ENCODE peak calls at places on chromosomes 7 and 10, in seven cellular contexts. Y is cardiac fibroblast, D is foreskin fibroblast, F is pancreas, I is gastrocnemius medialis, E is tibial nerve, Q is PC-3. L is an unnamed sample.

GRCh38 chr10:121309164-121309563 is 289.1 kb downstream of the FGFR2 start:
- DNase-seq in Y (no peak), D (no peak), F (no peak), I (no peak), E (no peak), Q (peak), L (no peak)

GRCh38 chr7:877312-878232 is 1.2 kb downstream of the GET4 start:
- DNase-seq in Y (no peak), D (no peak), F (peak), I (no peak), E (no peak), Q (peak), L (no peak)

GRCh38 chr7:69738396-69738889 is 140.2 kb downstream of the AUTS2 start:
- DNase-seq in Y (no peak), D (no peak), F (no peak), I (no peak), E (no peak), Q (no peak), L (peak)

GRCh38 chr10:80136134-80136571 is 3.6 kb downstream of the PLAC9 start:
- DNase-seq in Y (peak), D (peak), F (no peak), I (peak), E (peak), Q (peak), L (peak)

GRCh38 chr10:112184379-112184778 is 814 bp upstream of the GPAM start:
- DNase-seq in Y (no peak), D (no peak), F (no peak), I (no peak), E (no peak), Q (no peak), L (no peak)

GRCh38 chr10:44046605-44047004 is 338.3 kb downstream of the CXCL12 start:
- DNase-seq in Y (peak), D (peak), F (peak), I (no peak), E (no peak), Q (peak), L (peak)

GRCh38 chr7:104252409-104253134 is 44.8 kb upstream of the ORC5 start:
- DNase-seq in Y (peak), D (no peak), F (no peak), I (no peak), E (no peak), Q (peak), L (no peak)

GRCh38 chr10:3482200-3482993 is 302.6 kb downstream of the KLF6 start:
- DNase-seq in Y (peak), D (peak), F (peak), I (peak), E (peak), Q (peak), L (peak)

GRCh38 chr10:4285121-4285520 is 500.1 kb upstream of the KLF6 start:
- DNase-seq in Y (no peak), D (peak), F (no peak), I (no peak), E (no peak), Q (no peak), L (peak)

GRCh38 chr10:93703841-93704240 is 1.4 kb upstream of the FRA10AC1 start:
- DNase-seq in Y (no peak), D (no peak), F (no peak), I (no peak), E (no peak), Q (no peak), L (no peak)

GRCh38 chr10:93701903-93702277 is 502 bp downstream of the FRA10AC1 start:
- DNase-seq in Y (peak), D (peak), F (peak), I (no peak), E (peak), Q (peak), L (peak)

GRCh38 chr10:93703066-93703465 is 674 bp upstream of the FRA10AC1 start:
- DNase-seq in Y (peak), D (no peak), F (no peak), I (no peak), E (peak), Q (no peak), L (no peak)

GRCh38 chr10:93707623-93708022 is 5.2 kb upstream of the FRA10AC1 start:
- DNase-seq in Y (no peak), D (no peak), F (no peak), I (no peak), E (no peak), Q (no peak), L (no peak)

GRCh38 chr10:93702278-93703001 is at the start of gene FRA10AC1:
- DNase-seq in Y (peak), D (peak), F (peak), I (peak), E (peak), Q (peak), L (peak)
- H3K4me3 ChIP-seq in Y (peak), D (peak), F (peak), I (peak), E (peak), Q (peak), L (peak)

GRCh38 chr10:29691564-29692064 is 56.8 kb upstream of the SVIL start:
- DNase-seq in Y (peak), D (peak), F (no peak), I (no peak), E (no peak), Q (peak), L (peak)
- H3K4me3 ChIP-seq in Y (no peak), D (no peak), F (no peak), I (peak), E (no peak), Q (no peak), L (no peak)

GRCh38 chr10:101135151-101136006 is 4.3 kb downstream of the TLX1 start:
- DNase-seq in Y (no peak), D (no peak), F (no peak), I (no peak), E (no peak), Q (no peak), L (no peak)

GRCh38 chr10:101136007-101136707 is 5.1 kb downstream of the TLX1 start:
- DNase-seq in Y (no peak), D (no peak), F (no peak), I (no peak), E (no peak), Q (peak), L (no peak)

GRCh38 chr10:101137271-101137670 is 6.2 kb downstream of the TLX1 start:
- DNase-seq in Y (no peak), D (no peak), F (no peak), I (no peak), E (no peak), Q (no peak), L (no peak)

GRCh38 chr10:101138788-101139420 is 7.8 kb downstream of the TLX1 start:
- DNase-seq in Y (no peak), D (no peak), F (no peak), I (no peak), E (no peak), Q (no peak), L (no peak)

DNA sequence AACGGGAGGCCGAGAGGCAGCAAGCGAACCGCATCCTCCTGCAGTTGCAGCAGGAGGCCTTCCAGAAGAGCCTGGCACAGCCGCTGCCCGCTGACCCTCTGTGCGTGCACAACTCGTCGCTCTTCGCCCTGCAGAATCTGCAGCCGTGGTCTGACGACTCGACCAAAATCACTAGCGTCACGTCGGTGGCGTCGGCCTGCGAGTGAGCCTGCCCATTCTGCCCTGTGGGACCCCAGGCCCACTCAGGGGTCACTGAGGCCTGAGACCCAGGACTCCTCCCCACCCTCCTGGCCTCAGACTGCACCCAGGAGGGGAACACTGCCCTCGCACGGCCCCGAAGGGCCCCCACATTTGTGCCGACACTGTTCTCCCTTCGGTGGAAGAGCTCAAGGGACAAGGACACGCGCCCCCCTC is 5.6 kb downstream of the TLX1 start:
- DNase-seq in Y (no peak), D (no peak), F (no peak), I (no peak), E (no peak), Q (no peak), L (no peak)
- H3K4me3 ChIP-seq in Y (no peak), D (no peak), F (no peak), I (no peak), E (no peak), Q (no peak), L (no peak)

DNA sequence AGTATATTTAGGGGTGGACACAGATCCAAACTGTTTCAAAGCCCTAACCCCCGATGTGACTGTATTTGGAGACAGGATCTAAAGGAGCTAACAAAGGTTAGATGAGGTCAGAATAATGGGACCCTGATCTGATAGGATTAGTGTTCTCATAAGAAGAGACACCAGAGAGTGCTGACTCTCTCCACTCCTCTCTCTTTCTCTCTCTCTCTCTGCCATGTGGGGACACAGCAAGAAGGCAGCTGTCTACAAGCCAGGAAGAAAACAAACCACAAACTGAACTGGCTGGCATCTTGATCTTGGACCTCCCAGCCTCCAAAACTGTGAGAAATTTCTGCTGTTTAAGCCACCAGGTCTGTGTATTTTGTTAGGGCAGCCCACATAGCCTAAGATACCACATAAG is 84.7 kb upstream of the KDM7A start:
- DNase-seq in Y (no peak), D (no peak), F (no peak), I (no peak), E (no peak), Q (no peak), L (no peak)
- H3K4me3 ChIP-seq in Y (no peak), D (no peak), F (no peak), I (no peak), E (no peak), Q (no peak), L (no peak)

L was measured in astrocyte of the spinal cord.